ENCODE peak calls at places on chromosomes 7 and 10, in four cellular contexts. O is HCT116, T is IMR-90, Q is transverse colon. R is an unnamed sample.

GRCh38 chr10:50937230-50937907 is 51.9 kb upstream of the A1CF start:
- DNase-seq in O (peak; percentile 39), T (peak; percentile 61), Q (no peak), R (no peak)

GRCh38 chr7:57198801-57199200 is 66.6 kb upstream of the ZNF479 start:
- DNase-seq in O (no peak), T (no peak), Q (no peak), R (no peak)

GRCh38 chr7:151117565-151117964 is 31.3 kb downstream of the AGAP3 start:
- DNase-seq in T (no peak), Q (no peak), O (no peak), R (no peak)

GRCh38 chr10:58217612-58218011 is 50.1 kb downstream of the IPMK start:
- DNase-seq in T (peak; percentile 44), O (no peak), Q (no peak), R (no peak)

GRCh38 chr10:103180491-103180890 is 12.6 kb downstream of the NT5C2 start:
- DNase-seq in Q (no peak), O (no peak), T (no peak), R (no peak)

GRCh38 chr10:75029874-75030273 is 81.6 kb upstream of the SAMD8 start:
- DNase-seq in Q (no peak), T (peak; percentile 78), O (no peak), R (no peak)

GRCh38 chr10:100368721-100369120 is 21.7 kb downstream of the SCD start:
- DNase-seq in O (no peak), T (no peak), Q (no peak), R (no peak)

GRCh38 chr10:58457761-58458616 is 54.7 kb upstream of the BICC1 start:
- DNase-seq in Q (peak; percentile 30), O (no peak), T (peak; percentile 98), R (no peak)

GRCh38 chr7:151833691-151834090 is 43.2 kb downstream of the PRKAG2 start:
- DNase-seq in O (no peak), T (no peak), Q (no peak), R (no peak)

GRCh38 chr10:59558066-59558465 is 151.6 kb downstream of the SLC16A9 start:
- DNase-seq in T (no peak), O (no peak), Q (no peak), R (no peak)

GRCh38 chr10:92298487-92298886 is 7.5 kb downstream of the MARCHF5 start:
- DNase-seq in Q (no peak), O (no peak), T (no peak), R (no peak)

GRCh38 chr7:74637745-74638144 is 19.8 kb upstream of the GTF2I start:
- DNase-seq in Q (no peak), O (no peak), T (no peak), R (no peak)

GRCh38 chr10:115514895-115515294 is 421.7 kb downstream of the ATRNL1 start:
- DNase-seq in T (no peak), Q (no peak), O (no peak), R (no peak)

DNA sequence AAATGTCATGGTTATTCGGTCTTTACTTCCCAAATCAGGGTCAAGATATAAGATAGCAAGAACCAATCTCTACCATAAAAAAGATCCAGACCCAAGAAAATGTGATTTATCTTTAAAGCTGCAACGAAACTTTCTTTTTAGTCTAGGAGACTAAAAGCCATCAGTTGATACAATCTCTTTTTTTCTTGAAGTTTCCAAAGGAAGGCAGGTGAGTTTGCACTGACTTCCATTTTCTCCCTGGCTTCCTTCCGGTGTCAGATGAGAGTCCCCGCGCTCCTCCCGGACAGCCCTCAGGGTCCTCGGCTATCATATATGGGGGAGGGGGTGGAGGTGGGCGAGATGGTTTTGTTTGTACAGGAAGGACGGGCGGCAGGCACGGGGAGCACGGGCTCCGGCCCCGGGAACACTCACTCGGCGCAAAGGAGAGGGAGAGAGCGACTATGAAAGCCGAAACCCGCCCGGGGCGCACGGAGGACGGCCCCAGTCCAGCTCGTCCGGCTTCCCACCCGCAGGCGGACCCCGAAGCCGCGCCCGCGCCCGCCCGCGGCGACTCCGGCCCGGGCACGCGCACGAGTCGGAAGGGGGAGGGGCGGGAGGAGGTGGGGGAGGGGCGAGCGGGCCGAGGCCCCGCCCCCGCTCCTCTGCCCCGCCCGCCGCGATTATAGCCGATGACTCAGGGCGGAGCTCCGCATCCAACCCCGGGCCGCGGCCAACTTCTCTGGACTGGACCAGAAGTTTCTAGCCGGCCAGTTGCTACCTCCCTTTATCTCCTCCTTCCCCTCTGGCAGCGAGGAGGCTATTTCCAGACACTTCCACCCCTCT is at the start of gene BAG3:
- DNase-seq in O (peak; percentile 80), Q (peak; percentile 94), T (peak; percentile 92), R (no peak)
- TF ChIP-seq POLR2A in O (peak; percentile 98), Q (peak; percentile 90), T (peak; percentile 97), R (peak; percentile 81)

DNA sequence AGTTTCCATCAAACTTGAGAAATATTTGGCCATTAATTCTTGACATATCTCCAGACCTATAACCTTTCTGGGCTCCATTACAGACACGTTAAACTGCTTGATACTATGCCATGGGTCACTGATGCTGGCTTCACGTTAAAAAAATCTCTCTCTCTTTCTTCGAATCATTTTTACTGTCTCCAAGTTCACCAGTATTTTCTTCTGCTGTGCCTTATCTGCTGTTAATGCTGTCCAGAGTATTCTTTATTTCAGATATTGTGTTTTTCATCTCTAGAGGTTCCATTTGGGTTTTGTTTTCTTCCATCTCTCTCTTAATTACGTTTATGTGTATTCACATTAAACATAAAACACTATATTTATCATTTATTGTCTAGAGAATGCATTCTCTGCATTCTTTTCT is 12.8 kb upstream of the PRPF18 start:
- DNase-seq in O (no peak), Q (no peak), T (no peak), R (no peak)
- TF ChIP-seq POLR2A in O (no peak), Q (no peak), T (no peak), R (no peak)

DNA sequence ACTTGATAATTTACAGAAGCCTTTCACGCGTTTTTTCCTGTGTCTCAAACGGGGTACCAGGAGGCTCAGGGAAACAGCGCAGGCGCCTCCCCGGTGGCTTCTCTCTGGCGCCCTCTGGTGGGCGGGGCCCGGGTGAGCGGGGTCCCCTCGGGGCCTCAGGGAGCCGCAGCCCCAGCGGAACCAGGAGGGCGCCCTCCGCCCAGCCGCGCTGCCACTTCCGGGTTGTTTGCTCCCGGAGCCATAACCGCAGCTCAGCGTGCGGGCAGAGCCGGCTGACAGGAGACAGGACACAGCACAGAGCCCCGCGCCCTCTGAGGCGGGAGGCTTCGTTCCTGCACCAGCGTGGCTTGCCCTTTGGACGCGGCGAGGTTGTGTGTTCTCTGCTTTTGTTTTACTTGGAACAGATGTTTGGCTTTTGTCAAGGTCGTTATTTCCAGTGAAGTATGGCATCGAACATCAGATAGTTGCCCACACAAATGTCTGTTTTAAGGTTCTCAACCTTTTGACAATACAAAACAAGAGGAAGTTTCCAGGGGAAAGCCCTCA is 6.9 kb upstream of the CYP2E1 start:
- DNase-seq in Q (peak; percentile 89), O (peak; percentile 39), T (peak; percentile 30), R (no peak)
- TF ChIP-seq POLR2A in Q (no peak), O (no peak), T (no peak), R (no peak)

DNA sequence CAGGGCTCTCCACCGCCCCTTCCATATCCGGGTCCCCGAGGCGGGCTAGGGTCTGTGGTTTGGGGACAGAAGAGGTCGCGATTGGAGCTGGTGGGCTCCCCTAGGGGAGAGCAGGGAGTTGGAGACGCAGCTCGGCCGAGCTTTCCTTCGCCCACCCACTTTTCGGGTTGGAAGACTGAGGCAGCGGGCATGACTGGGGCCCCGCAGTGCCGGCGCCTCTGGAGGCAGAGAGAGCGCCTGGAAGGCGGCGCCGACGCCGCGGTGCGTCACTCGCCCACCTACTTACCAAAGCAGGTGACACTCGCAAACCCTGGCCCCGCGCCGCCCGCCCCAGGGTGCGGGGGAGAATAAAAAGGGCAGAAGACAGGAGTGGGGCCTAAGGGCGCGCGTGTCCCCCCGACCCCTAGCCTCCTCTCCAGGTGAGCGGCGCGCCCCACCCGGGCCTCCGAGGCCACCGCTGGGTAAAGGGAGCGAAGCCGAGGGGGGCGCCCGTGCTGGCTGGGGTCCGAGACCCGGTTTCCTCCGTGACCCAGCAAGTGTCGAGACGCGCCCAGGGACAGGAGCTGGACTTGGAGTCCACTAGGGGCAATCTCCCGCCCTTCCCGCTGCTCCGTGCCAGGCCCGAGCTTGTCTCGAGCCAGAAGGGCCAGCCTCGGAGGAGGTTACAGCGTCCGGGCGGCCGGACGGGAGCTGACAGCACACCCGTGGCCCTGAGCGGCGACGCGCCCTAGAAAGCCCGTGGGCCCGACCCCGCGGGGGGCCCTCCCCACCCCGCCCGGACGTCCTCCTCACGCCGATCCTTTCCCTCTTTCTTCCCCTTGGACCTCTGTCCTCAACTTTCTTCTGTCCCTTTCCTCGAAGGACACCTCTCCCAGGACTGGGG is 34.4 kb upstream of the GRID1 start:
- DNase-seq in T (no peak), Q (peak; percentile 59), O (peak; percentile 8), R (no peak)
- TF ChIP-seq POLR2A in T (no peak), Q (no peak), O (no peak), R (no peak)

GRCh38 chr7:44638611-44639557 is 32.5 kb downstream of the OGDH start:
- DNase-seq in T (peak; percentile 75), Q (peak; percentile 88), O (peak; percentile 74), R (no peak)
- TF ChIP-seq POLR2A in T (no peak), Q (no peak), O (peak; percentile 71), R (no peak)